ENCODE peak calls at places on chromosome 1, in five cellular contexts. W is IMR-90, F is SK-N-SH, S is HepG2, L is K562. C is an unnamed sample.

GRCh38 chr1:154961207-154961496 is 430 bp downstream of the PYGO2 start:
- DNase-seq in W (no peak), F (no peak), S (peak; percentile 65), L (no peak), C (no peak)

GRCh38 chr1:179612361-179612760 is 20.7 kb downstream of the TDRD5 start:
- DNase-seq in W (no peak), F (no peak), S (no peak), L (no peak), C (no peak)

GRCh38 chr1:16717174-16718108 is 22.9 kb upstream of the RNU1-4 start:
- DNase-seq in W (no peak), F (peak; percentile 27), S (no peak), L (peak; percentile 41), C (no peak)

GRCh38 chr1:151255381-151255780 is 847 bp downstream of the PSMD4 start:
- DNase-seq in W (peak; percentile 23), F (peak; percentile 9), S (no peak), L (no peak), C (no peak)

GRCh38 chr1:195053478-195053877 is 1554.8 kb downstream of the KCNT2 start:
- DNase-seq in W (peak; percentile 13), F (no peak), S (no peak), L (no peak), C (no peak)

GRCh38 chr1:205232122-205232820 is 4.5 kb downstream of the TMCC2 start:
- DNase-seq in W (no peak), F (no peak), S (no peak), L (no peak), C (no peak)

GRCh38 chr1:7554343-7555270 is 216.5 kb upstream of the VAMP3 start:
- DNase-seq in W (no peak), F (no peak), S (no peak), L (no peak), C (no peak)

GRCh38 chr1:47562799-47563198 is 125.0 kb downstream of the FOXD2 start:
- DNase-seq in W (no peak), F (no peak), S (no peak), L (no peak), C (no peak)

GRCh38 chr1:239823852-239824251 is 267.8 kb upstream of the FMN2 start:
- DNase-seq in W (no peak), F (no peak), S (no peak), L (no peak), C (no peak)

GRCh38 chr1:43766818-43767525 is 59.6 kb downstream of the ST3GAL3 start:
- DNase-seq in W (peak; percentile 14), F (no peak), S (no peak), L (no peak), C (peak; percentile 67)

DNA sequence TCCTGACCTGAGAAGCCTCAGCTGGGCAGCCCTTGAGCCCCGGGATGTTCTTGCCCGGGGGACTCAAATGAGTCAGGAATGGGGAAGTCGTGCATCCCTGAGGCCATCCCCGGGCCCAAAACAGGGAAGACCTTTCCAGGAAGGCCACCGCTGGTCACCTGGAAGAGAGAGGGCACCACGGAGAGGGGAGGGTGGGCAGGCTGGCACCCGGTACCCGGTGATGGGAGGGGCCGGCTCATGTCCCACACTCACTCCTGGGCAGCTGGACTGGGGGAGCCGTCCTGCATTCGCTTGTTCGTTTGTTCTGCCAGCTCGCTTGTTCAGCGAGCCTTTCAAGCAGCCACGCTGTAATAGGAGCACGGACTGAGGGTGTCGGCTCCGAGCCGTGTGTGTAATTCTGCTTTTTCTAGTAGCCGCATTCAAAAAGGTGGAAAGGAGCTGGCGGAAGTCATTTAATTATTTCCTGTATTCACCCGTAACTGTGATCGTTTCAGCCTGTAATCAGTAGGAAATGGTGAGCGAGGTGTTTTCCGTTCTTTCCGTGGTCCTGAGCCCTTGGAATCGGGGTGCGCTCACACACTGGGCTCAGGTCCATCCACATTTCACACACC is 48.4 kb upstream of the CCDC27 start:
- DNase-seq in W (no peak), F (no peak), S (no peak), L (no peak), C (no peak)
- H2AFZ ChIP-seq in W (no peak overlapping the region), F (no peak overlapping the region), S (no peak overlapping the region), L (no peak overlapping the region), C (no peak overlapping the region)

GRCh38 chr1:208778417-208778816 is 534.2 kb upstream of the PLXNA2 start:
- DNase-seq in W (no peak), F (no peak), S (no peak), L (no peak), C (no peak)
- TF ChIP-seq SMC3 in W (no peak), F (no peak), S (no peak), L (no peak), C (no peak)

DNA sequence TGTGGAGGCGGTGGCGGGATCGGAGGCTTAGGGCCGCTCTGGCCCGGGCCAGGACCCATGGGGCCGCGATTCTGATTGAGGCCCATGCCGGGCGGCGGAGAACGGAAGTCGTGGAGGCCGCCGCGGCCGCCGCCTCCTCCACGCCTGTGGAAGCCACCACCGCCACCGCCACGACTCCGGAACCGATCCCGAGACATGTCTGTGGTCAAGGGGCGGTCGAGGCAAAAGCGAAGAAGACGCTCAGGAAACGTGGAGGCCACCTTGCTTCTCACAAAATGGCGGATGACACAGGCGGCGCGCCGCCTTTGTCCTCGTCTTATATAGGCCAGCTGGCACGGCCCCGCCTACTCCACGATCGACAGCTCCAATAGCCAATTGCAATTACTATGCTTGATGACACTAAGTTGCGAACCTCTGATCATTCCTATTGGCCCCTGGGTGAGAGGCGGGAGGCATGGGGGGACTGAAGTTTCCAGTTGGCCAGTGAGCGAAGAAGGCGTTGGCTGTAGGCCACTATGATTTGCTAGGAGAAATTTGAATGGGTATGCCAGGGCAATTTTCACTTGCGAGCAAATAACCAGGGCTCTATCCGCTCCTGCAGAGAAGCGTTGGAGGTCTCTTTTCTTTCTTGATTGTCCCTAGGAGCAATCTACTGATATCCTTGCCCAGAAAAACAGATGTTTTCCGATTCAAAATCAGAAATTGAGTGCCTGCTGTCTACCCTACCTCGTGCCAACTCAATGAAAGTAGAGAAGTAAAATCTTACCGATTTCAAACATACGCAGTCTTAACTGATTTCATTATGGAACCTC is at the start of gene SFPQ:
- DNase-seq in W (peak; percentile 99), F (peak; percentile 97), S (peak; percentile 97), L (peak; percentile 99), C (peak; percentile 97)
- H2AFZ ChIP-seq in W (peak within 1 kb of the TSS; percentile 89), F (peak within 1 kb of the TSS; percentile 82), S (no peak within 1 kb of the TSS), L (peak within 1 kb of the TSS; percentile 96), C (peak within 1 kb of the TSS; percentile 75)

GRCh38 chr1:222020553-222020952 is 278.7 kb upstream of the DUSP10 start:
- DNase-seq in W (no peak), F (no peak), S (no peak), L (no peak), C (no peak)

GRCh38 chr1:222023025-222023424 is 281.1 kb upstream of the DUSP10 start:
- DNase-seq in W (no peak), F (no peak), S (no peak), L (no peak), C (peak; percentile 9)

GRCh38 chr1:222019029-222019428 is 277.1 kb upstream of the DUSP10 start:
- DNase-seq in W (no peak), F (no peak), S (no peak), L (no peak), C (no peak)

GRCh38 chr1:222018051-222018450 is 276.2 kb upstream of the DUSP10 start:
- DNase-seq in W (no peak), F (no peak), S (no peak), L (no peak), C (no peak)

GRCh38 chr1:222021124-222021523 is 279.2 kb upstream of the DUSP10 start:
- DNase-seq in W (no peak), F (no peak), S (no peak), L (no peak), C (no peak)
- TF ChIP-seq SMC3 in W (no peak), F (no peak), S (no peak), L (no peak), C (no peak)

GRCh38 chr1:232132572-232132971 is 497.4 kb downstream of the SIPA1L2 start:
- DNase-seq in W (no peak), F (no peak), S (no peak), L (no peak), C (no peak)
- H2AFZ ChIP-seq in W (no peak overlapping the region), F (no peak overlapping the region), S (no peak overlapping the region), L (no peak overlapping the region), C (no peak overlapping the region)

DNA sequence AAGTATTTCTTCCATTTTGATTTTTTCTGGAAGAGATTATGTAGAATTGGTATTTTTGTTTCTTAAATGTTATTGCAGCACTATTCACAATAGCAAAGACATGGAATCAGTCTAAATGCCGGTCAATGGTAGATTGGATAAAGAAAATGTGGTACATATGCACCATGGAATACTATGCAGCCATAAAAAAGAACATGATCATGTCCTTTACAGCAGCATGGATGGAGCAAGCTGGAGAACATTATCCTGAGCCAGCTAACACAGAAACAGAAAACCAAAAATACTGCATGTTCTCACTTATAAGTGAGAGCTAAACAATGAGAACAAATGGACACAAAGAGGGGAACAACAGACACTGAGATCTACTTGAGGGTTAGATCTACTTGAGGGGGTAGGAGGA is 5.4 kb downstream of the FGGY start:
- DNase-seq in W (no peak), F (no peak), S (no peak), L (no peak), C (no peak)
- TF ChIP-seq SMC3 in W (no peak), F (no peak), S (no peak), L (no peak), C (no peak)

DNA sequence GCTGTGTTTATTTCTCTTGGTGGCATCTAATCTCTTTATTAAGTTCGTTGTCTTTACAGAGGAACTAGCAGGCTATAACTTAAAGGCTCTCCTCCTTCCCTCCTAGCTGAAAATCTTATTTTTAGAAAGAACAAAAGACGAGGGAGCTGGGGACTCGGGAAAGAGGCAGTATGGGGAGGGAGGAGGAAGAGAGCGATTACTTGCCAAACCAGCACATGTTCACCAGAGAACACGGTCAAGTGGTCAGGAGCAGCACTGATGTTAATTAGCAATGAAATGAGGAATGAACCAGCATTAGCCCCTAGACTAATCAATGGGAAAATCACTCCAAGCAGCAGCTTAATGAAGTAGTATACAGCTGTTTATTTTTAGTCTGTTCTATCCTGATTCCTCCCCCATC is 171.3 kb upstream of the ESRRG start:
- DNase-seq in W (no peak), F (no peak), S (no peak), L (no peak), C (no peak)
- H2AFZ ChIP-seq in W (no peak overlapping the region), F (no peak overlapping the region), S (no peak overlapping the region), L (no peak overlapping the region), C (no peak overlapping the region)

GRCh38 chr1:32869844-32870614 is 683 bp downstream of the FNDC5 start:
- DNase-seq in W (no peak), F (no peak), S (no peak), L (no peak), C (no peak)
- TF ChIP-seq SMC3 in W (no peak), F (no peak), S (no peak), L (no peak), C (no peak)

DNA sequence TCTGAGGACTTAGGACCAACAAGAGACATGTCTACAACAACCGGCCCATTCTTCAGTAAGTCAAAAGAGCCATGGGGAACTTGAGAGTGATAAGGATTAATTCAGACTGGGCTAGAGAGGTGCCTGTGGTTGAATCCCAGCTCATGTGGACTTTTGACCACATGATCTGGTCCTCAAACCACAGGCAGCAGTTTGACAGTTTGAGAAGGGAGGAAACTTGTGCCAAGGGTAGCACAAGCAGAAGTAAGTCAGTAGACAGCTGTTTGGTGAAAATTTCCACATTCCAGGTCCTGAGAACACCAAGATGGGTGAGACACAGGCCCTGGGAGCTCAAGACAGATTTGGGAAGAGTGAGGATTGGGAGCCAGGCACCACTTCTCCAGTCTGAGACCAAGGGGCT is 19.8 kb downstream of the SH3BP5L start:
- DNase-seq in W (no peak), F (no peak), S (no peak), L (no peak), C (no peak)
- H2AFZ ChIP-seq in W (no peak overlapping the region), F (no peak overlapping the region), S (no peak overlapping the region), L (no peak overlapping the region), C (peak overlapping the region; percentile 78)